ENCODE peak calls at places on chromosomes 3 and 15, in ten cellular contexts. K is activated CD8-positive, alpha-beta memory T cell treated with anti-CD3 and anti-CD28 coated beads for 48 hours; D is T follicular helper cell; H is GM23248; P is stimulated activated CD4-positive, alpha-beta T cell treated with anti-CD3 and anti-CD28 coated beads, Interleukin-2, amount 100 ng/mL, for 24 hours; X is amygdala; C is adipocyte; U is RWPE1; S is H9; W is activated CD4-positive, CD25-positive, alpha-beta regulatory T cell. T is an unnamed sample.

GRCh38 chr3:85270488-85270887 is 311.7 kb downstream of the CADM2 start:
- DNase-seq in K (no peak), D (no peak), H (no peak), P (no peak), X (no peak), C (no peak), U (no peak), S (no peak), W (no peak), T (no peak)

GRCh38 chr15:68791431-68792283 is 29.0 kb downstream of the ANP32A start:
- DNase-seq in K (peak), D (peak), H (no peak), P (peak), X (no peak), C (no peak), U (no peak), S (peak), W (no peak), T (no peak)

GRCh38 chr15:27842526-27842925 is 256.6 kb downstream of the OCA2 start:
- DNase-seq in K (no peak), D (no peak), H (peak), P (no peak), X (no peak), C (no peak), U (no peak), S (no peak), W (no peak), T (no peak)

GRCh38 chr3:176994876-176995781 is 202.2 kb downstream of the TBL1XR1 start:
- DNase-seq in K (no peak), D (no peak), H (no peak), P (no peak), X (no peak), C (no peak), U (no peak), S (no peak), W (no peak), T (no peak)

GRCh38 chr3:156217674-156218352 is 97.4 kb downstream of the KCNAB1 start:
- DNase-seq in K (no peak), D (no peak), H (peak), P (no peak), X (no peak), C (no peak), U (no peak), S (no peak), W (no peak), T (no peak)

GRCh38 chr3:147934316-147935188 is 525.4 kb downstream of the ZIC1 start:
- DNase-seq in K (no peak), D (no peak), H (no peak), P (no peak), X (no peak), C (no peak), U (no peak), S (peak), W (no peak), T (peak)

GRCh38 chr3:141103503-141103902 is 52.4 kb downstream of the SPSB4 start:
- DNase-seq in K (no peak), D (no peak), H (no peak), P (no peak), X (no peak), C (no peak), U (no peak), S (no peak), W (no peak), T (no peak)

GRCh38 chr3:15211934-15212333 is 5.9 kb downstream of the CAPN7 start:
- DNase-seq in K (no peak), D (no peak), H (no peak), P (no peak), X (no peak), C (no peak), U (no peak), S (no peak), W (no peak), T (no peak)

GRCh38 chr3:71927505-71928066 is 142.6 kb upstream of the PROK2 start:
- DNase-seq in K (no peak), D (no peak), H (no peak), P (no peak), X (no peak), C (no peak), U (no peak), S (no peak), W (no peak), T (no peak)

GRCh38 chr3:116444819-116445290 is 432 bp downstream of the LSAMP start:
- DNase-seq in K (no peak), D (no peak), H (peak), P (no peak), X (no peak), C (peak), U (no peak), S (peak), W (no peak), T (peak)

GRCh38 chr3:37693791-37694194 is 167.9 kb upstream of the CTDSPL start:
- DNase-seq in K (no peak), D (no peak), H (no peak), P (no peak), X (no peak), C (no peak), U (no peak), S (peak), W (no peak), T (peak)

GRCh38 chr15:89199734-89200133 is 21.6 kb downstream of the RLBP1 start:
- DNase-seq in K (no peak), D (no peak), H (no peak), P (no peak), X (no peak), C (no peak), U (no peak), S (peak), W (no peak), T (peak)

GRCh38 chr15:60835974-60836373 is 357.0 kb upstream of the ICE2 start:
- DNase-seq in K (no peak), D (no peak), H (peak), P (no peak), X (no peak), C (peak), U (no peak), S (no peak), W (no peak), T (no peak)

GRCh38 chr15:43509002-43509922 is 8.1 kb upstream of the MAP1A start:
- DNase-seq in K (no peak), D (no peak), H (peak), P (no peak), X (no peak), C (peak), U (no peak), S (no peak), W (no peak), T (no peak)

GRCh38 chr3:37987315-37987697 is 3.3 kb upstream of the VILL start:
- DNase-seq in K (no peak), D (no peak), H (no peak), P (no peak), X (no peak), C (no peak), U (no peak), S (no peak), W (no peak), T (no peak)

T was measured in WTC11.